ENCODE peak calls at places on chromosomes 11 and 22, in four cellular contexts. One of them, this sample, is unnamed.

GRCh38 chr22:50613291-50613981 is 12.8 kb downstream of the MAPK8IP2 start:
- DNase-seq in SJSA1: no peak
- DNase-seq in tibial nerve: no peak
- DNase-seq in cardiac fibroblast: no peak
- DNase-seq in this sample: no peak

GRCh38 chr22:17633998-17634323 is 4.6 kb upstream of the BCL2L13 start:
- DNase-seq in cardiac fibroblast: no peak
- DNase-seq in tibial nerve: no peak
- DNase-seq in SJSA1: no peak
- DNase-seq in this sample: no peak

GRCh38 chr22:20653012-20653794 is 120.7 kb upstream of the SERPIND1 start:
- DNase-seq in cardiac fibroblast: no peak
- DNase-seq in SJSA1: no peak
- DNase-seq in tibial nerve: no peak
- DNase-seq in this sample: no peak

GRCh38 chr11:20821046-20821445 is 151.7 kb downstream of the NELL1 start:
- DNase-seq in SJSA1: no peak
- DNase-seq in tibial nerve: no peak
- DNase-seq in cardiac fibroblast: no peak
- DNase-seq in this sample: no peak

GRCh38 chr11:128931066-128931465 is 11.6 kb downstream of the TP53AIP1 start:
- DNase-seq in cardiac fibroblast: no peak
- DNase-seq in SJSA1: no peak
- DNase-seq in tibial nerve: no peak
- DNase-seq in this sample: no peak

GRCh38 chr22:37697540-37697835 is 640 bp downstream of the TRIOBP start:
- DNase-seq in SJSA1: no peak
- DNase-seq in tibial nerve: no peak
- DNase-seq in cardiac fibroblast: no peak
- DNase-seq in this sample: no peak

GRCh38 chr11:100152751-100153150 is 534.3 kb upstream of the ARHGAP42 start:
- DNase-seq in SJSA1: no peak
- DNase-seq in cardiac fibroblast: no peak
- DNase-seq in tibial nerve: no peak
- DNase-seq in this sample: no peak

GRCh38 chr11:40924915-40925314 is 534.5 kb downstream of the LRRC4C start:
- DNase-seq in tibial nerve: no peak
- DNase-seq in cardiac fibroblast: no peak
- DNase-seq in SJSA1: no peak
- DNase-seq in this sample: no peak

GRCh38 chr11:124041254-124041653 is at the start of gene OR10G7:
- DNase-seq in cardiac fibroblast: no peak
- DNase-seq in tibial nerve: no peak
- DNase-seq in SJSA1: no peak
- DNase-seq in this sample: no peak

GRCh38 chr11:17516551-17517150 is 27.6 kb downstream of the USH1C start:
- DNase-seq in tibial nerve: no peak
- DNase-seq in cardiac fibroblast: no peak
- DNase-seq in SJSA1: no peak
- DNase-seq in this sample: no peak

GRCh38 chr22:49587987-49588386 is 239.7 kb downstream of the BRD1 start:
- DNase-seq in cardiac fibroblast: no peak
- DNase-seq in SJSA1: no peak
- DNase-seq in tibial nerve: no peak
- DNase-seq in this sample: no peak

GRCh38 chr11:134667505-134667904 is 255.5 kb upstream of the B3GAT1 start:
- DNase-seq in tibial nerve: no peak
- DNase-seq in SJSA1: no peak
- DNase-seq in cardiac fibroblast: no peak
- DNase-seq in this sample: no peak

GRCh38 chr11:16804104-16804947 is 65.9 kb downstream of the C11orf58 start:
- DNase-seq in SJSA1: no peak
- DNase-seq in cardiac fibroblast: peak; percentile 80
- DNase-seq in tibial nerve: no peak
- DNase-seq in this sample: no peak

GRCh38 chr11:82038151-82038550 is 695.5 kb downstream of the FAM181B start:
- DNase-seq in cardiac fibroblast: no peak
- DNase-seq in tibial nerve: no peak
- DNase-seq in SJSA1: no peak
- DNase-seq in this sample: no peak

GRCh38 chr22:23240639-23241389 is 60.5 kb downstream of the BCR start:
- DNase-seq in SJSA1: no peak
- DNase-seq in cardiac fibroblast: peak; percentile 46
- DNase-seq in tibial nerve: no peak
- DNase-seq in this sample: no peak

GRCh38 chr11:71488086-71488967 is 35.3 kb downstream of the NADSYN1 start:
- DNase-seq in SJSA1: no peak
- DNase-seq in tibial nerve: no peak
- DNase-seq in cardiac fibroblast: peak; percentile 20
- DNase-seq in this sample: peak; percentile 50

GRCh38 chr22:35510481-35510934 is 30.1 kb upstream of the RASD2 start:
- DNase-seq in SJSA1: no peak
- DNase-seq in tibial nerve: no peak
- DNase-seq in cardiac fibroblast: no peak
- DNase-seq in this sample: no peak

GRCh38 chr11:1733009-1733715 is 17.2 kb downstream of the IFITM10 start:
- DNase-seq in cardiac fibroblast: no peak
- DNase-seq in tibial nerve: no peak
- DNase-seq in SJSA1: no peak
- DNase-seq in this sample: no peak

GRCh38 chr11:69317401-69318092 is 23.6 kb downstream of the MYEOV start:
- DNase-seq in SJSA1: peak; percentile 53
- DNase-seq in cardiac fibroblast: peak; percentile 48
- DNase-seq in tibial nerve: no peak
- DNase-seq in this sample: no peak

GRCh38 chr22:44309137-44309536 is 3.6 kb downstream of the SHISAL1 start:
- DNase-seq in cardiac fibroblast: peak; percentile 97
- DNase-seq in SJSA1: peak; percentile 91
- DNase-seq in tibial nerve: no peak
- DNase-seq in this sample: peak; percentile 73

GRCh38 chr11:129117595-129118350 is 74.4 kb downstream of the ARHGAP32 start:
- DNase-seq in tibial nerve: no peak
- DNase-seq in SJSA1: no peak
- DNase-seq in cardiac fibroblast: peak; percentile 87
- DNase-seq in this sample: peak; percentile 48

GRCh38 chr11:32435511-32435946 is at the start of gene WT1:
- DNase-seq in SJSA1: no peak
- DNase-seq in tibial nerve: no peak
- DNase-seq in cardiac fibroblast: peak; percentile 61
- DNase-seq in this sample: no peak

GRCh38 chr11:10493041-10493663 is 38.1 kb downstream of the AMPD3 start:
- DNase-seq in SJSA1: peak; percentile 31
- DNase-seq in tibial nerve: no peak
- DNase-seq in cardiac fibroblast: no peak
- DNase-seq in this sample: no peak

GRCh38 chr11:77182542-77183420 is 54.7 kb downstream of the MYO7A start:
- DNase-seq in cardiac fibroblast: no peak
- DNase-seq in SJSA1: no peak
- DNase-seq in tibial nerve: no peak
- DNase-seq in this sample: no peak

GRCh38 chr11:1926156-1927031 is 6.9 kb downstream of the TNNT3 start:
- DNase-seq in tibial nerve: no peak
- DNase-seq in cardiac fibroblast: no peak
- DNase-seq in SJSA1: no peak
- DNase-seq in this sample: no peak

GRCh38 chr22:42294034-42294985 is 23.9 kb upstream of the TCF20 start:
- DNase-seq in SJSA1: no peak
- DNase-seq in cardiac fibroblast: peak; percentile 55
- DNase-seq in tibial nerve: no peak
- DNase-seq in this sample: no peak

GRCh38 chr11:1307998-1308744 is 1.3 kb downstream of the TOLLIP start:
- DNase-seq in SJSA1: no peak
- DNase-seq in tibial nerve: no peak
- DNase-seq in cardiac fibroblast: peak; percentile 48
- DNase-seq in this sample: no peak

GRCh38 chr11:102208835-102209234 is 98.6 kb downstream of the YAP1 start:
- DNase-seq in tibial nerve: no peak
- DNase-seq in SJSA1: no peak
- DNase-seq in cardiac fibroblast: no peak
- DNase-seq in this sample: no peak
- H3K4me3 ChIP-seq in tibial nerve: no peak overlapping the region
- H3K4me3 ChIP-seq in SJSA1: no peak overlapping the region
- H3K4me3 ChIP-seq in cardiac fibroblast: no peak overlapping the region
- H3K4me3 ChIP-seq in this sample: no peak overlapping the region

GRCh38 chr11:57513446-57513795 is 2.1 kb downstream of the SLC43A1 start:
- DNase-seq in SJSA1: no peak
- DNase-seq in tibial nerve: no peak
- DNase-seq in cardiac fibroblast: no peak
- DNase-seq in this sample: no peak
- H3K4me3 ChIP-seq in SJSA1: no peak overlapping the region
- H3K4me3 ChIP-seq in tibial nerve: no peak overlapping the region
- H3K4me3 ChIP-seq in cardiac fibroblast: no peak overlapping the region
- H3K4me3 ChIP-seq in this sample: peak overlapping the region; percentile 71

DNA sequence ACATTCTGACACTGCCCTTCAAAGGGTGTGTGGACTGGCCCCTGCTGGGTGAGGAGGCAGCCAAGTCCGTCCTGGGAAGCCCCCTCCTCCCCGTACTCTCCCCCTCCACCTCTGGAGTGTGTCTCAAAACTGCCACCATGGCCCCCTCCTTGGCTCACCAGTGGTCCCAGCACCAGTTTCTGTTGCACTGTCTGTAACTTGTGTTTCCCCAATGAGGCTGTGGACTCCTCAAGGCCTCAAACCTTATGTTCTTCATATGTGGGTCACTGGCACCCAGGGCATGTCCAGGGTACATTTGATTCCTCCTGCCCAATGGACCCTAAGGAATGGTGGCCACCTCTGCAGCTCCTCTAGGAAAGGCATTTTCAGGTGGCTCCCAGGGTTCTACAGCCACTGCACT is 6.6 kb upstream of the NPTXR start:
- DNase-seq in cardiac fibroblast: no peak
- DNase-seq in SJSA1: no peak
- DNase-seq in tibial nerve: no peak
- DNase-seq in this sample: no peak
- H3K4me3 ChIP-seq in cardiac fibroblast: no peak overlapping the region
- H3K4me3 ChIP-seq in SJSA1: no peak overlapping the region
- H3K4me3 ChIP-seq in tibial nerve: no peak overlapping the region
- H3K4me3 ChIP-seq in this sample: no peak overlapping the region

GRCh38 chr22:47710135-47710534 is 947.7 kb downstream of the TBC1D22A start:
- DNase-seq in cardiac fibroblast: no peak
- DNase-seq in SJSA1: no peak
- DNase-seq in tibial nerve: no peak
- DNase-seq in this sample: no peak

DNA sequence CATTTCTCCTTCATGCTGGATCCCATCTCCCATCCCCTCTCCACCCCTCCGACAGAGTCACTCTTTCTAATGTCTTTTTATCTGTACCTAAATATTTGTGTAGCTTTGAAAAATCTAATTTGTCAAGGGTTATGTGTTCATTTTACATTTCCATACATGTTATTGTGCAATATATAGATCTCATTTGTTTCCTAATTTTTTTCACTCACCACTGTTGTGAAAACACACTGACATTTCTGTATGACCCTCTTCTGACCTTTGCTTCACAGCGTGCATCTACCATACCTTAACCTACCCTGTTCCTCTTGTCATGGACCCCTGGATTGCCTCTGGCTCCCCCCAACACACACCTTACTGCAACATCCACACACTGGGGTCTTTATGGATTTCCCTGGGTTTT is 942.9 kb downstream of the TBC1D22A start:
- DNase-seq in tibial nerve: no peak
- DNase-seq in cardiac fibroblast: no peak
- DNase-seq in SJSA1: no peak
- DNase-seq in this sample: no peak
- H3K4me3 ChIP-seq in tibial nerve: no peak overlapping the region
- H3K4me3 ChIP-seq in cardiac fibroblast: no peak overlapping the region
- H3K4me3 ChIP-seq in SJSA1: no peak overlapping the region
- H3K4me3 ChIP-seq in this sample: no peak overlapping the region

DNA sequence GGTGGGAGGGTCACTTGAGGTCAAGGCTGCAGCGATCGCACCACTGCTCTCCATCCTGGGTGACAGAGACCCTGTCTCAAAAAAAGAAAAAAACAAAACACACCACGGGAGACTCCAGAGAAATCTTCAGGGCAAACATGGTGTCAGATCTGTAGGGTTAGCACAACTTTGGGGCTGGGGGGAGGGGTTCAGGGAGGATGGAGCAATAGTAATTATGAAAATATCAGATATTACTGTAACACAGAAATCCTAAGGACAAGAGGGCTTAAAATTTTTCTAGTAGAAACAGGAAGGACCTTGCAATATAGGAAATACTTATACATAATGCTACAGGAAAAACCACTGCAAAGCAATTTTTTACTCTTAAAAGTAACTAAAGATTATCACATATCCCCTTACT is 13.9 kb downstream of the EIF4ENIF1 start:
- DNase-seq in cardiac fibroblast: no peak
- DNase-seq in SJSA1: no peak
- DNase-seq in tibial nerve: no peak
- DNase-seq in this sample: no peak
- H3K4me3 ChIP-seq in cardiac fibroblast: no peak overlapping the region
- H3K4me3 ChIP-seq in SJSA1: no peak overlapping the region
- H3K4me3 ChIP-seq in tibial nerve: no peak overlapping the region
- H3K4me3 ChIP-seq in this sample: no peak overlapping the region

GRCh38 chr11:130428692-130429681 is 578 bp upstream of the ADAMTS8 start:
- DNase-seq in cardiac fibroblast: no peak
- DNase-seq in SJSA1: no peak
- DNase-seq in tibial nerve: no peak
- DNase-seq in this sample: no peak
- H3K4me3 ChIP-seq in cardiac fibroblast: peak overlapping the region; percentile 30
- H3K4me3 ChIP-seq in SJSA1: no peak overlapping the region
- H3K4me3 ChIP-seq in tibial nerve: peak overlapping the region; percentile 15
- H3K4me3 ChIP-seq in this sample: no peak overlapping the region

GRCh38 chr11:130449246-130449990 is 973 bp downstream of the ADAMTS15 start:
- DNase-seq in SJSA1: no peak
- DNase-seq in tibial nerve: no peak
- DNase-seq in cardiac fibroblast: peak; percentile 29
- DNase-seq in this sample: no peak
- H3K4me3 ChIP-seq in SJSA1: peak overlapping the region; percentile 47
- H3K4me3 ChIP-seq in tibial nerve: peak overlapping the region; percentile 59
- H3K4me3 ChIP-seq in cardiac fibroblast: peak overlapping the region; percentile 83
- H3K4me3 ChIP-seq in this sample: peak overlapping the region; percentile 54